ENCODE peak calls at places on chromosomes 16 and 17, in five cellular contexts. K, N, G, Q and S are unnamed samples.

GRCh38 chr16:77951788-77952187 is 70.6 kb upstream of the CLEC3A start:
- DNase-seq in K (no peak), Q (peak), N (no peak), G (no peak), S (peak)

GRCh38 chr17:76716146-76716833 is 5.5 kb upstream of the MXRA7 start:
- DNase-seq in N (peak), Q (no peak), G (no peak), K (peak), S (no peak)

GRCh38 chr17:39213852-39214251 is 11.9 kb downstream of the STAC2 start:
- DNase-seq in N (no peak), G (no peak), Q (no peak), K (peak), S (peak)

GRCh38 chr17:6254036-6254435 is 180.9 kb downstream of the AIPL1 start:
- DNase-seq in G (no peak), Q (no peak), N (no peak), K (no peak), S (no peak)

GRCh38 chr16:75593825-75594820 is 27.9 kb downstream of the GABARAPL2 start:
- DNase-seq in N (peak), K (no peak), G (no peak), Q (peak), S (peak)

GRCh38 chr16:85354623-85355514 is 242.6 kb upstream of the CIBAR2 start:
- DNase-seq in G (peak), K (no peak), N (peak), Q (no peak), S (no peak)

GRCh38 chr17:64653325-64653984 is 8.7 kb downstream of the SMURF2 start:
- DNase-seq in N (peak), Q (no peak), K (no peak), G (no peak), S (no peak)

GRCh38 chr16:50266337-50267091 is at the start of gene ADCY7:
- DNase-seq in N (peak), Q (peak), G (peak), K (peak), S (peak)

GRCh38 chr17:77285594-77286390 is 145.0 kb downstream of the SEC14L1 start:
- DNase-seq in N (peak), G (no peak), K (peak), Q (no peak), S (no peak)

GRCh38 chr16:72788269-72788809 is 259.6 kb downstream of the ZFHX3 start:
- DNase-seq in G (no peak), N (no peak), K (no peak), Q (no peak), S (no peak)

GRCh38 chr16:31331141-31331764 is 23.7 kb upstream of the ITGAX start:
- DNase-seq in N (no peak), G (peak), Q (peak), K (no peak), S (peak)

GRCh38 chr17:57043276-57043675 is 41.8 kb upstream of the AKAP1 start:
- DNase-seq in N (no peak), Q (no peak), K (peak), G (no peak), S (no peak)

GRCh38 chr17:13735861-13736260 is 134.1 kb upstream of the HS3ST3A1 start:
- DNase-seq in Q (no peak), N (peak), K (no peak), G (no peak), S (no peak)

GRCh38 chr16:31874354-31875111 is 926 bp downstream of the ZNF267 start:
- DNase-seq in N (peak), K (no peak), G (no peak), Q (no peak), S (no peak)

GRCh38 chr16:9713907-9714306 is 468.3 kb downstream of the GRIN2A start:
- DNase-seq in K (no peak), Q (no peak), N (no peak), G (no peak), S (no peak)

GRCh38 chr17:30720013-30720471 is 104.5 kb downstream of the CRLF3 start:
- DNase-seq in N (no peak), G (no peak), Q (no peak), K (peak), S (peak)

DNA sequence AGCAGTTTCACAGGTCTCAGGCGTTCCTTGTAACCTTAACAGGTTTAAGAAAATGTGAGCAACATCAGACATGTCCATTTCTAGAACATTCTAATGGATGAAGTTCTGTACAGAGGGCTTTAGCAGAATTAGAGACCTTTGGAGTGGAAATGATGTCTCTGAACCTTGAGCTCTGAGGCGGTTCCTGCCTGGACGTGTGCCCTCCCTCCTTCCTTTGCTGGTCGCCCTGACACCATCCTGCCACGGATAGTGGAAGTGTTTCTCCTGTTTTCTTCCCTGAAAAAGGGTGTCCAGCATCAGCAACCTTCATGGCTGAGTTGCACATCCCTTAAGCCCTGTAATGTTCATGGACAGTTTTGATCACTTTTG is 11.1 kb downstream of the SPATA33 start:
- DNase-seq in Q (no peak), K (no peak), G (no peak), N (no peak), S (no peak)
- TF ChIP-seq CTCF in Q (no peak), K (no peak), G (no peak), N (no peak), S (no peak)

GRCh38 chr17:44106801-44107200 is 16.6 kb downstream of the HDAC5 start:
- DNase-seq in Q (no peak), K (no peak), N (no peak), G (no peak), S (no peak)
- TF ChIP-seq CTCF in Q (no peak), K (no peak), N (no peak), G (no peak), S (no peak)

GRCh38 chr17:2724783-2725164 is 13.2 kb upstream of the CLUH start:
- DNase-seq in K (peak), N (no peak), Q (peak), G (peak), S (peak)
- TF ChIP-seq CTCF in K (no peak), N (no peak), Q (peak), G (no peak), S (peak)

GRCh38 chr17:12546983-12547382 is 118.7 kb upstream of the MYOCD start:
- DNase-seq in N (no peak), K (no peak), G (no peak), Q (no peak), S (no peak)
- TF ChIP-seq CTCF in N (peak), K (no peak), G (no peak), Q (no peak), S (no peak)